ENCODE peak calls at places on chromosomes 2 and 18, in eight cellular contexts. J, Y, U, K, Z, G, T and I are unnamed samples.

GRCh38 chr2:12284487-12284886 is 432.2 kb upstream of the TRIB2 start:
- DNase-seq in U (no peak), G (peak; percentile 42), T (peak; percentile 83), K (no peak), Z (no peak), Y (no peak), J (no peak), I (no peak)

GRCh38 chr2:54040250-54040649 is 69.5 kb upstream of the PSME4 start:
- DNase-seq in G (peak; percentile 32), Y (no peak), J (no peak), U (no peak), T (no peak), Z (peak; percentile 31), K (no peak), I (no peak)

GRCh38 chr2:95231723-95232122 is 24.4 kb downstream of the ZNF892 start:
- DNase-seq in Z (peak; percentile 88), T (peak; percentile 93), Y (peak; percentile 55), J (peak; percentile 80), G (peak; percentile 69), U (peak; percentile 66), K (peak; percentile 58), I (peak; percentile 94)

GRCh38 chr2:190216829-190217228 is 102.8 kb downstream of the HIBCH start:
- DNase-seq in K (peak; percentile 33), Y (peak; percentile 71), U (no peak), J (peak; percentile 1), Z (peak; percentile 63), G (no peak), T (no peak), I (peak; percentile 74)

GRCh38 chr2:197705912-197706838 is 1.0 kb downstream of the MARS2 start:
- DNase-seq in U (no peak), Z (peak; percentile 84), Y (peak; percentile 34), T (peak; percentile 17), J (no peak), G (peak; percentile 59), K (peak; percentile 74), I (no peak)

GRCh38 chr2:96769816-96770215 is 9.1 kb downstream of the CNNM4 start:
- DNase-seq in Z (no peak), G (peak; percentile 30), T (no peak), K (no peak), U (no peak), Y (no peak), J (no peak), I (no peak)

GRCh38 chr18:44536041-44536440 is 144.6 kb upstream of the SETBP1 start:
- DNase-seq in Y (no peak), U (no peak), Z (no peak), K (no peak), G (peak; percentile 89), J (no peak), T (peak; percentile 53), I (no peak)

GRCh38 chr2:105329197-105329554 is 359 bp downstream of the TGFBRAP1 start:
- DNase-seq in G (peak; percentile 23), J (no peak), T (no peak), K (peak; percentile 24), U (no peak), Z (peak; percentile 66), Y (peak; percentile 25), I (no peak)

GRCh38 chr2:211457325-211457724 is 900.9 kb downstream of the CPS1 start:
- DNase-seq in G (no peak), J (no peak), U (no peak), T (no peak), Y (no peak), K (no peak), Z (no peak), I (no peak)

GRCh38 chr2:230922951-230923717 is 1.9 kb downstream of the GPR55 start:
- DNase-seq in U (no peak), Y (no peak), J (no peak), K (no peak), T (no peak), G (no peak), Z (no peak), I (no peak)

GRCh38 chr2:18891598-18892345 is 302.4 kb upstream of the NT5C1B start:
- DNase-seq in U (no peak), G (peak; percentile 29), J (no peak), Y (peak; percentile 26), T (no peak), K (no peak), Z (no peak), I (no peak)

GRCh38 chr2:80153151-80153550 is 151.4 kb downstream of the LRRTM1 start:
- DNase-seq in K (no peak), Z (no peak), Y (no peak), J (no peak), U (no peak), T (no peak), G (peak; percentile 1), I (no peak)
- H3K9me2 ChIP-seq in K (no peaks in the 10 kb centered on the region), Z (no peaks in the 10 kb centered on the region), Y (no peaks in the 10 kb centered on the region), J (no peaks in the 10 kb centered on the region), U (no peaks in the 10 kb centered on the region), T (no peaks in the 10 kb centered on the region), G (no peaks in the 10 kb centered on the region), I (peaks cover 7% of the 10 kb centered on the region)

GRCh38 chr2:31253344-31254155 is 19.6 kb downstream of the EHD3 start:
- DNase-seq in U (no peak), Z (peak; percentile 76), G (no peak), J (peak; percentile 13), K (peak; percentile 68), Y (no peak), T (peak; percentile 31), I (peak; percentile 45)

GRCh38 chr2:31256611-31257382 is 22.8 kb downstream of the EHD3 start:
- DNase-seq in K (peak; percentile 61), J (no peak), G (no peak), U (no peak), Y (peak; percentile 17), Z (peak; percentile 85), T (no peak), I (peak; percentile 44)

GRCh38 chr2:31251851-31252250 is 17.9 kb downstream of the EHD3 start:
- DNase-seq in K (peak; percentile 11), U (no peak), J (no peak), Z (peak; percentile 70), G (no peak), Y (no peak), T (no peak), I (no peak)

GRCh38 chr2:31255911-31256571 is 22.1 kb downstream of the EHD3 start:
- DNase-seq in Z (peak; percentile 96), Y (peak; percentile 57), G (no peak), K (peak; percentile 87), J (no peak), T (peak; percentile 75), U (no peak), I (no peak)

DNA sequence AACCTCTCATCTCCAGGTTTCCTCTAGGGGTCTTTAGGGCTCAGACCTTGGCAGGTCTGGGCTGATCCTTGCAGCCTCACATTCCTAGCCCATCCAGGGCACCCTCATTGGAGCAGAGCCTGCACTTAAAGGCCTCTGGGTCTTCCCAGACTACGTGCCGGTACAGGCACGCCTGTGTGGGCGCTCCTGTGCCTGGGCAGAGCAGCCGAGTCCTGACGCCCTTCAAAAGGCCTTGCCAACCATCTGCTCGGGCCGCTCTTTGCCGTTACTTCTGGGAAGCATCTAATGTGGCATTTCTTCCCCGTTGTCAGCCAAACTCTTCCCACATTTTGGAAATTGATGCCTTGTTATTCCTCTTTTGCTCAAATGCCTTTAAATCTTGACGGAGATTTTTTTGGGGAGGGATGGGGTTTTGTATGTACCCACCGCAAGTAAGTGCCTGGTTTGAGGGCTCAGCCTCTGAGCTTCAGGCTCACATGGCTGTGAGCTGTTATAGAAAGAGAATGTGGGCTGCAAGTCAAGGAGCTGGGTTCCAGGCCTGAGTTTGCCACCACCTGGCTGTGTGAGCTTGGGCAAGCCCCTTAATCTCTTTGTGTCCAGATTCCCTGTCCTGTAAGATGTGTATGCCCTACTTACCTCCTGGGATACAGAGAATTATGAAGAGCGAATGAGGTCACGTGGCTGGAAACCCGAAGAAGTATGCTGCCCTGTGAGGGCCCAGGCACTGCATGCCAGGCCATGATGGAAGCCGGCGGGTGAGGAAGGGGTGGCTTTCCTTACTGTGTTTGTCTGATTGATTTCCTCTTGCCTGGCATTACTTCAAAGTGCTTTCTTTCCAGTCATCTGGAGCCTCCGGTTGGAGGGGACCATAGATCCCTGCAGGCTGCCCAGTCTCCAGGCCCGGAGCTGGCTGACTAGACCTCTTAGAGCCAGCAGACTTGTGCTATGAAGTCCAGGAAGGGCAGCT is 20.6 kb downstream of the EHD3 start:
- DNase-seq in J (no peak), U (no peak), T (no peak), K (peak; percentile 41), Z (peak; percentile 70), Y (no peak), G (no peak), I (no peak)
- H3K27ac ChIP-seq in J (no peak overlapping the region), U (no peak overlapping the region), T (no peak overlapping the region), K (peak overlapping the region; percentile 95), Z (peak overlapping the region; percentile 98), Y (no peak overlapping the region), G (no peak overlapping the region), I (no peak overlapping the region)

GRCh38 chr2:63780483-63781155 is 61.1 kb upstream of the UGP2 start:
- DNase-seq in T (no peak), Z (no peak), U (no peak), G (peak; percentile 10), Y (no peak), J (no peak), K (no peak), I (no peak)
- H3K9me2 ChIP-seq in T (no peaks in the 10 kb centered on the region), Z (no peaks in the 10 kb centered on the region), U (no peaks in the 10 kb centered on the region), G (no peaks in the 10 kb centered on the region), Y (no peaks in the 10 kb centered on the region), J (no peaks in the 10 kb centered on the region), K (no peaks in the 10 kb centered on the region), I (no peaks in the 10 kb centered on the region)

GRCh38 chr2:173118385-173118784 is 42.7 kb downstream of the MAP3K20 start:
- DNase-seq in K (no peak), G (peak; percentile 34), Z (no peak), T (no peak), J (no peak), Y (no peak), U (no peak), I (no peak)

GRCh38 chr2:173117678-173118077 is 42.0 kb downstream of the MAP3K20 start:
- DNase-seq in U (no peak), Z (no peak), K (no peak), G (no peak), Y (no peak), J (no peak), T (no peak), I (no peak)

GRCh38 chr2:173119069-173119807 is 43.6 kb downstream of the MAP3K20 start:
- DNase-seq in T (no peak), Y (no peak), U (no peak), J (no peak), G (no peak), Z (no peak), K (no peak), I (no peak)

GRCh38 chr2:173122936-173123335 is 47.3 kb downstream of the MAP3K20 start:
- DNase-seq in J (no peak), K (no peak), Z (no peak), G (peak; percentile 35), U (no peak), Y (no peak), T (no peak), I (no peak)

DNA sequence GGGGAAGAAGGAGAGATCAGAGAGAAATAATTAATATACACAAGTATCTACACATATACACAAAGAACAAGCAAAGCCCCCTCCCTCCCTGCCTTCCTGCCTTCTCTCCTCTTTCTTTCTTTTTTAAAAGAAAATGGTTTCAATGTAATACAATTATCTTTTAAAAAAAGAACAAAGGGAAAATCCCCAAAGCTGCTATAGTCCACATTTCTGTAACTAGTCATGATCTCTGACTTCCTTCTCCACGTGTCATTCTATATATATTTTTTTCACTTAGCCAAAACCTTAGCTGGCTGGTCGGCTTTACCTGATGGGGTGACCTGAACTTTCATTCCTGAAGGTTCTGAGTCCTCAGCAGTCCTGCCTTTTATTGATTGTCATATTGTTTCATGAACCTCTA is 44.3 kb downstream of the MAP3K20 start:
- DNase-seq in Z (no peak), Y (peak; percentile 51), G (no peak), T (no peak), J (no peak), U (no peak), K (no peak), I (no peak)
- H3K27ac ChIP-seq in Z (no peak overlapping the region), Y (peak overlapping the region; percentile 6), G (peak overlapping the region; percentile 57), T (no peak overlapping the region), J (no peak overlapping the region), U (no peak overlapping the region), K (no peak overlapping the region), I (no peak overlapping the region)